ENCODE peak calls at places on chromosome 5, in four cellular contexts. F, L, S and G are unnamed samples.

GRCh38 chr5:86968311-86968753 is 299.4 kb upstream of the RASA1 start:
- DNase-seq in F (no peak), L (peak; percentile 20), S (no peak), G (no peak)

GRCh38 chr5:54644226-54644625 is 126.7 kb downstream of the SNX18 start:
- DNase-seq in L (no peak), S (no peak), F (no peak), G (no peak)

GRCh38 chr5:14742427-14743010 is 78.0 kb downstream of the OTULIN start:
- DNase-seq in F (no peak), L (no peak), S (no peak), G (no peak)

GRCh38 chr5:94196959-94197358 is 421.4 kb downstream of the KIAA0825 start:
- DNase-seq in S (no peak), L (no peak), F (no peak), G (no peak)

GRCh38 chr5:131209175-131209505 is 38.4 kb downstream of the LYRM7 start:
- DNase-seq in L (no peak), F (no peak), S (no peak), G (no peak)

GRCh38 chr5:133261993-133262392 is 210.2 kb downstream of the HSPA4 start:
- DNase-seq in S (no peak), L (peak; percentile 27), F (peak; percentile 33), G (no peak)

GRCh38 chr5:10665799-10666198 is 95.2 kb downstream of the DAP start:
- DNase-seq in L (no peak), S (no peak), F (no peak), G (no peak)

GRCh38 chr5:15995206-15996052 is 184.2 kb downstream of the MARCHF11 start:
- DNase-seq in S (no peak), L (peak; percentile 5), F (no peak), G (no peak)

GRCh38 chr5:633521-633955 is 21.4 kb downstream of the CEP72 start:
- DNase-seq in L (no peak), S (peak; percentile 77), F (no peak), G (no peak)

GRCh38 chr5:54658014-54658413 is 140.5 kb downstream of the SNX18 start:
- DNase-seq in S (no peak), L (no peak), F (no peak), G (no peak)

GRCh38 chr5:78576376-78576775 is 72.2 kb downstream of the LHFPL2 start:
- DNase-seq in F (no peak), L (no peak), S (no peak), G (no peak)

GRCh38 chr5:174799146-174799545 is 74.8 kb downstream of the MSX2 start:
- DNase-seq in F (no peak), L (no peak), S (no peak), G (no peak)

GRCh38 chr5:142109356-142110045 is 922 bp downstream of the NDFIP1 start:
- DNase-seq in S (no peak), F (no peak), L (no peak), G (no peak)

GRCh38 chr5:168468836-168469235 is 17.4 kb upstream of the RARS1 start:
- DNase-seq in L (no peak), F (no peak), S (no peak), G (no peak)

GRCh38 chr5:40409600-40409999 is 270.1 kb upstream of the PTGER4 start:
- DNase-seq in S (no peak), L (no peak), F (no peak), G (no peak)

GRCh38 chr5:80146036-80146435 is 109.8 kb downstream of the SERINC5 start:
- DNase-seq in S (no peak), F (no peak), L (no peak), G (no peak)

GRCh38 chr5:59097116-59097515 is 514.2 kb downstream of the RAB3C start:
- DNase-seq in F (no peak), S (no peak), L (no peak), G (no peak)
- H3K4me1 ChIP-seq in F (peaks cover 4% of the 10 kb centered on the region), S (no peaks in the 10 kb centered on the region), L (peaks cover 17% of the 10 kb centered on the region), G (peaks cover 34% of the 10 kb centered on the region)

GRCh38 chr5:56625577-56625976 is 189.8 kb upstream of the MAP3K1 start:
- DNase-seq in L (no peak), S (no peak), F (no peak), G (no peak)
- TF ChIP-seq EP300 in L (no peak), S (no peak), F (no peak), G (no peak)

GRCh38 chr5:81848368-81848767 is 97.5 kb upstream of the SSBP2 start:
- DNase-seq in F (no peak), L (no peak), S (no peak), G (no peak)

GRCh38 chr5:81850494-81850893 is 99.6 kb upstream of the SSBP2 start:
- DNase-seq in F (no peak), L (no peak), S (no peak), G (no peak)

GRCh38 chr5:81851481-81852178 is 100.7 kb upstream of the SSBP2 start:
- DNase-seq in S (peak; percentile 96), L (peak; percentile 58), F (peak; percentile 96), G (peak; percentile 97)

GRCh38 chr5:81850932-81851331 is 100.0 kb upstream of the SSBP2 start:
- DNase-seq in L (no peak), S (no peak), F (no peak), G (no peak)

DNA sequence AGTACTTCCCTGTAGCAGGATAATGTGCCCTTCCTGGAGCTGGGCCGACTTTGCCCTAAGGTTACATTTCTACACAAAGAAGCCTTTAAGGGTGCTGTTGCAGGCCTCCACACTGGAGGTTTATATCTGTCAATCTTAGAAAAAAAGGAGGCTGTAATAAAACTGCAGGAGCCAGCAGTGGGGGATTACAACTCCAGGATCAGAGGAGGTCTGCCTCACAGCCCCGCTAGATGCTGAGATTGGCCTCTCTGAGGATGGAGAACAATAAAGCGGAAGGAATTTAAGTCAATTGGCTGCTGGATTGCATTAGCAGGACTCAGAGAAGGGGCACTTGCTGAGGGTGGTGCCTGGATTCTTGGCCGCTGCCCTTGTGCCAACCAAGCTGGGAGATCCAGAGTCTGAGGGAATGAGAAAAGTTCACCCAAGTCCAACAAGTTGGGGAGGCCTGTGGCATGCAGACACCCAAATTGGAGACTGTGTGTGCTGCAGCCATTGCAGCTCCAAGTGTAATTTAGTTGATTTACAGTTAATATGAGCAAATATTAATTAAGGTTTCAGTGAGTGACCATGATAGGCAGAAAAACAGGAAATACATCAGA is 99.0 kb upstream of the SSBP2 start:
- DNase-seq in F (no peak), S (no peak), L (no peak), G (no peak)
- H3K4me1 ChIP-seq in F (peaks cover 24% of the 10 kb centered on the region), S (peaks cover 65% of the 10 kb centered on the region), L (peaks cover 8% of the 10 kb centered on the region), G (peaks cover 67% of the 10 kb centered on the region)

DNA sequence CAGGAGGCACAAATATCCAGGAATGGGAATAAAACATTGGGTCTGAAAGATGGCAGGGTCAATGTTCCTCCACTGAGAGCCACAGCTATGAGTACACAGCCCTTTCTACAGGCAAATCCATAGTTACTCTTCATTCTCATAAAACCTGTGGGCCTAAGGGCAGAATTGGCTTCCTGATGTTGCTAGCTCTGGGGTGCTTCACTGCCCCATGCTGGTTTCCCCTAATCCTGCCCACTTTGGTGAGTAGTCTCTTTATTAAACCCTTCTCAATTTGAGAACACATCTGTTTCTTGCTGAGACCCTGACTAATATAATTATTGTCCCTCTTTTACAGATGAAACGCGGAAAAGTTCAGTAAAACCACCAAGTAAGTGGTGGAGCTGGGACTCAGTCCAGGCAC is 66.3 kb upstream of the RAI14 start:
- DNase-seq in L (no peak), F (no peak), S (no peak), G (no peak)
- TF ChIP-seq EP300 in L (no peak), F (no peak), S (no peak), G (no peak)

GRCh38 chr5:177491983-177492746 is 5.2 kb downstream of the PDLIM7 start:
- DNase-seq in L (no peak), F (no peak), S (no peak), G (no peak)

GRCh38 chr5:177494356-177495195 is 2.8 kb downstream of the PDLIM7 start:
- DNase-seq in L (peak; percentile 47), S (no peak), F (peak; percentile 47), G (no peak)

GRCh38 chr5:177491429-177491945 is 5.9 kb downstream of the PDLIM7 start:
- DNase-seq in S (no peak), F (no peak), L (peak; percentile 65), G (no peak)

GRCh38 chr5:177493795-177494355 is 3.5 kb downstream of the PDLIM7 start:
- DNase-seq in S (no peak), F (no peak), L (no peak), G (no peak)

GRCh38 chr5:177492841-177493240 is 4.6 kb downstream of the PDLIM7 start:
- DNase-seq in L (no peak), F (no peak), S (no peak), G (no peak)
- H3K4me1 ChIP-seq in L (peaks cover 28% of the 10 kb centered on the region), F (peaks cover 54% of the 10 kb centered on the region), S (peaks cover 48% of the 10 kb centered on the region), G (peaks cover 91% of the 10 kb centered on the region)

GRCh38 chr5:120219988-120220387 is 244.1 kb upstream of the PRR16 start:
- DNase-seq in F (no peak), L (no peak), S (no peak), G (no peak)

DNA sequence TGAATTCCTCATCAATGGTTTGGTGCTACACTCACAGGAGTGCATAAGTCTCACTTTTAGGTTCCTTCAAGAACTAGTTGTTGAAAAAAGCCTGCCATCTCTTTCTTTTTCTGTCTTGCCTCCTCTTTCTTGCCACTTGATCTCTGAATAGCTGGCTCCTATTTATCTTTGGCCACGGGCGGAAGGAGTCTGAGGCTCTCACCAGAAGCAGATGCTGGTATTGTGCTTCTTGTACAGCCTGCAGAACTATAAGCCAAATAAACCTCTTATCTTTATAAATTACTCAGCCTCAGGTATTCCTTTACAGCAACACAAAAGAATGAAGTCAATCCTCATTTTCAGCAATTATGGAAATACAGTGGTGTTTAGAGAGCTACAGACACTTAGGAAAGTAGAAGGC is 247.1 kb upstream of the PRR16 start:
- DNase-seq in L (no peak), F (no peak), S (no peak), G (no peak)
- TF ChIP-seq EP300 in L (no peak), F (no peak), S (no peak), G (no peak)

GRCh38 chr5:173791878-173792277 is 96.3 kb upstream of the CPEB4 start:
- DNase-seq in S (peak; percentile 34), F (no peak), L (no peak), G (no peak)
- H3K4me1 ChIP-seq in S (peaks cover 11% of the 10 kb centered on the region), F (peaks cover 17% of the 10 kb centered on the region), L (peaks cover 88% of the 10 kb centered on the region), G (no peaks in the 10 kb centered on the region)

GRCh38 chr5:6483880-6484382 is 35.3 kb downstream of the UBE2QL1 start:
- DNase-seq in F (peak; percentile 24), S (no peak), L (no peak), G (no peak)
- TF ChIP-seq EP300 in F (no peak), S (no peak), L (no peak), G (no peak)